ENCODE peak calls at places on chromosomes 12 and 14, in six cellular contexts. S is NB4, I is fibroblast of mammary gland, O is kidney epithelial cell, F is fibroblast of pulmonary artery, E is adrenal gland. Y is an unnamed sample.

GRCh38 chr12:110531741-110532333 is 29.7 kb downstream of the RAD9B start:
- DNase-seq in S (peak; percentile 77), I (peak; percentile 82), O (no peak), F (peak; percentile 23), E (no peak), Y (peak; percentile 59)

GRCh38 chr12:112740387-112740934 is 51.1 kb upstream of the RPH3A start:
- DNase-seq in S (no peak), I (no peak), O (no peak), F (no peak), E (no peak), Y (no peak)

GRCh38 chr12:41441180-41441579 is 253.1 kb downstream of the PDZRN4 start:
- DNase-seq in S (no peak), I (no peak), O (no peak), F (no peak), E (no peak), Y (no peak)

GRCh38 chr12:57518920-57519757 is 1.2 kb downstream of the DDIT3 start:
- DNase-seq in S (peak; percentile 95), I (peak; percentile 62), O (no peak), F (peak; percentile 68), E (peak; percentile 81), Y (no peak)

GRCh38 chr12:92784795-92785562 is 82.2 kb downstream of the PLEKHG7 start:
- DNase-seq in S (peak; percentile 87), I (peak; percentile 81), O (peak; percentile 50), F (peak; percentile 89), E (no peak), Y (peak; percentile 77)

GRCh38 chr14:105885561-105886320 is 359.4 kb downstream of the TMEM121 start:
- DNase-seq in S (no peak), I (no peak), O (no peak), F (no peak), E (peak; percentile 41), Y (no peak)

GRCh38 chr12:31897791-31898503 is 61.3 kb upstream of the RESF1 start:
- DNase-seq in S (no peak), I (peak; percentile 5), O (no peak), F (peak; percentile 53), E (peak; percentile 59), Y (no peak)

GRCh38 chr12:47353508-47353907 is 273.7 kb upstream of the AMIGO2 start:
- DNase-seq in S (no peak), I (no peak), O (no peak), F (no peak), E (no peak), Y (no peak)

GRCh38 chr14:90795744-90796143 is 20.5 kb downstream of the TTC7B start:
- DNase-seq in S (peak; percentile 59), I (peak; percentile 87), O (peak; percentile 74), F (peak; percentile 81), E (no peak), Y (peak; percentile 84)

GRCh38 chr12:26564391-26564790 is 268.6 kb downstream of the ITPR2 start:
- DNase-seq in S (no peak), I (peak; percentile 45), O (no peak), F (peak; percentile 24), E (no peak), Y (peak; percentile 26)

GRCh38 chr12:52691765-52692150 is 11.6 kb upstream of the KRT1 start:
- DNase-seq in S (no peak), I (no peak), O (no peak), F (no peak), E (no peak), Y (no peak)

GRCh38 chr14:45156067-45156466 is 20.3 kb downstream of the FANCM start:
- DNase-seq in S (no peak), I (no peak), O (no peak), F (peak; percentile 16), E (no peak), Y (no peak)

GRCh38 chr14:101150010-101150409 is 246.5 kb upstream of the RTL1 start:
- DNase-seq in S (no peak), I (no peak), O (no peak), F (no peak), E (no peak), Y (no peak)

GRCh38 chr12:6370994-6371754 is 4.2 kb downstream of the SCNN1A start:
- DNase-seq in S (peak; percentile 65), I (peak; percentile 77), O (peak; percentile 98), F (peak; percentile 45), E (peak; percentile 78), Y (peak; percentile 81)

GRCh38 chr12:125240717-125241116 is 175.5 kb downstream of the AACS start:
- DNase-seq in S (no peak), I (no peak), O (no peak), F (no peak), E (no peak), Y (no peak)

GRCh38 chr12:47636908-47637780 is 68.7 kb downstream of the RPAP3 start:
- DNase-seq in S (peak; percentile 39), I (peak; percentile 16), O (no peak), F (peak; percentile 30), E (no peak), Y (peak; percentile 1)

GRCh38 chr12:49339464-49339861 is 2.5 kb upstream of the C1QL4 start:
- DNase-seq in S (no peak), I (no peak), O (no peak), F (no peak), E (no peak), Y (no peak)

GRCh38 chr12:94147991-94148840 is at the start of gene PLXNC1:
- DNase-seq in S (peak; percentile 85), I (peak; percentile 33), O (no peak), F (peak; percentile 57), E (peak; percentile 68), Y (no peak)

GRCh38 chr14:100332797-100333196 is 9.7 kb downstream of the SLC25A47 start:
- DNase-seq in S (no peak), I (no peak), O (peak; percentile 25), F (no peak), E (no peak), Y (no peak)

GRCh38 chr14:105049753-105050550 is 15.3 kb downstream of the GPR132 start:
- DNase-seq in S (no peak), I (no peak), O (no peak), F (no peak), E (no peak), Y (no peak)

GRCh38 chr12:67280088-67280487 is 10.9 kb downstream of the CAND1 start:
- DNase-seq in S (no peak), I (no peak), O (no peak), F (no peak), E (no peak), Y (no peak)

GRCh38 chr12:75120202-75120774 is 89.4 kb downstream of the KCNC2 start:
- DNase-seq in S (no peak), I (no peak), O (no peak), F (no peak), E (no peak), Y (no peak)

DNA sequence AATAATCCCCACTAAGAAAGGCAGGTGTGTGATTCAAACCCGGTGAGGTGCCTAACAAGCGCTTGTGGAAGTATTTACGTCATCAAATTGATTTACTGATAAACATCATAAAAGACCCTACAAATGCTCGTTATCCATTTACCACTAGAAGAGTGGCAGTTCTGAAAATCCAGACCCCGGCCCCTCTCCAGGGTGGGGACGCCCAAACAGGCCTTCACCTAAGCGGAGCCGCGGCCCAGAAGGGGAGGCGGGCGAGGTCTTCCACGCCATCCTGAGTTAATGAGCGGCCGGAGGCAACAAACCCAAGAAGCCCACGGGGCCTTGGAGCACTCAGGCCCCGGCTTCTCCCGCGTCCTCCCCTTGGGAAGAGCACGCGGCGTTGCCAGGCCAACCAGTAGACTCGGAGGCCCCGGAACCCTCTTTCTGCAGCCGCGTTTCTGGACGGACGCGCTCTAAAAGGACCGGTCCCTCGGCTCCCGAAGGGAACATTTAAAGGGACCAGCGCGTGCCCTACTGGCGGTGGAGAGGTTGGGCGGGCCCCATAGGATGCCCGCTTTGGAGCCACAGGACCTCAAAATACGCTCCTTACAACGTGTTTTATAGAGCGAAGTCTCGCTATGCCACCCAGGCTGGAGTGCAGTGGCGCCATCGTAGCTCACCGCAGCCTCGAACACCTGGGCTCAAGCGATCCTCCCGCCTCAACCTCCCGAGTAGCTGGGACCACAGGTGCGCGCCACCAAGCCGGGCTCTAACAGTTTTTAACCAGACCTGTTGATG is 3.5 kb downstream of the PTPN21 start:
- DNase-seq in S (no peak), I (peak; percentile 85), O (no peak), F (peak; percentile 90), E (peak; percentile 92), Y (peak; percentile 85)
- TF ChIP-seq CTCF in S (no peak), I (peak; percentile 21), O (peak; percentile 44), F (peak; percentile 20), E (peak; percentile 49), Y (peak; percentile 62)

GRCh38 chr12:89263874-89264273 is 88.4 kb downstream of the DUSP6 start:
- DNase-seq in S (no peak), I (no peak), O (no peak), F (no peak), E (no peak), Y (no peak)
- TF ChIP-seq CTCF in S (no peak), I (no peak), O (no peak), F (no peak), E (no peak), Y (no peak)

GRCh38 chr12:84397279-84397678 is 515.3 kb downstream of the SLC6A15 start:
- DNase-seq in S (no peak), I (peak; percentile 27), O (no peak), F (peak; percentile 10), E (no peak), Y (no peak)
- TF ChIP-seq CTCF in S (no peak), I (no peak), O (peak; percentile 7), F (no peak), E (peak; percentile 24), Y (peak; percentile 77)

GRCh38 chr12:69064734-69065413 is 131.9 kb upstream of the CPM start:
- DNase-seq in S (no peak), I (no peak), O (no peak), F (no peak), E (no peak), Y (no peak)

GRCh38 chr12:69065804-69066203 is 132.8 kb upstream of the CPM start:
- DNase-seq in S (no peak), I (no peak), O (no peak), F (no peak), E (no peak), Y (no peak)

GRCh38 chr12:69067713-69068112 is 134.7 kb upstream of the CPM start:
- DNase-seq in S (no peak), I (no peak), O (no peak), F (no peak), E (no peak), Y (no peak)

GRCh38 chr12:69068431-69068830 is 135.5 kb upstream of the CPM start:
- DNase-seq in S (peak; percentile 43), I (peak; percentile 78), O (peak; percentile 97), F (peak; percentile 26), E (no peak), Y (peak; percentile 50)

GRCh38 chr12:69066420-69067373 is 133.7 kb upstream of the CPM start:
- DNase-seq in S (peak; percentile 12), I (no peak), O (no peak), F (no peak), E (no peak), Y (no peak)
- TF ChIP-seq CTCF in S (no peak), I (no peak), O (peak; percentile 35), F (no peak), E (no peak), Y (no peak)

DNA sequence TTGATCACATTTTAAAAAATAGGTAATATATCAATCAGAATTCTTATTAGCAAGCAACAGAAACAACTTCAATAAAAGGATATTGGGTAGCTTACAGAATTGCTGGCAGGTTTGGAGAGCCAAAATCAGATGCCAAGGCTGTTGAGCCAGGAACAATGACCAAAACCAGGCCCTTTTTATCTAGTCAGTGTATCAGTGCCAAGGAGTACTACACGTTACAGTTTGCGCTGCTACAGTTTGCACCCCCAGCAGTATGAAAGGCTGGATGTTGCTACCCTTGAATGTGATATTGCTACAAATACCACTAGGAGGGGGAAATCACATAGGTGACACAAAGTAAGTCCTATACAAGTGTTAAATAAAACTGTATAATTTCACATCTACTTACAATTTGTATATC is 19.3 kb downstream of the CGRRF1 start:
- DNase-seq in S (no peak), I (no peak), O (no peak), F (no peak), E (no peak), Y (no peak)
- TF ChIP-seq CTCF in S (no peak), I (no peak), O (no peak), F (no peak), E (no peak), Y (no peak)